ENCODE peak calls at places on chromosome 3, in five cellular contexts. H is HCT116, P is K562, I is suprapubic skin, C is transverse colon. R is an unnamed sample.

GRCh38 chr3:155548194-155548593 is 196.7 kb downstream of the PLCH1 start:
- DNase-seq in H (no peak), P (no peak), I (no peak), C (no peak), R (no peak)

GRCh38 chr3:41464858-41465257 is 265.6 kb downstream of the CTNNB1 start:
- DNase-seq in H (no peak), P (no peak), I (no peak), C (no peak), R (no peak)

GRCh38 chr3:182182531-182182968 is 470.8 kb downstream of the SOX2 start:
- DNase-seq in H (peak; percentile 22), P (no peak), I (no peak), C (no peak), R (no peak)

GRCh38 chr3:155070932-155071387 is 9.2 kb upstream of the MME start:
- DNase-seq in H (no peak), P (no peak), I (peak; percentile 71), C (no peak), R (no peak)

GRCh38 chr3:63479661-63480035 is 172.8 kb upstream of the SNTN start:
- DNase-seq in H (no peak), P (no peak), I (no peak), C (no peak), R (no peak)

GRCh38 chr3:12316253-12316652 is 27.4 kb downstream of the PPARG start:
- DNase-seq in H (no peak), P (no peak), I (no peak), C (no peak), R (no peak)

GRCh38 chr3:44232407-44232806 is 9.3 kb upstream of the TOPAZ1 start:
- DNase-seq in H (no peak), P (no peak), I (no peak), C (no peak), R (no peak)

GRCh38 chr3:148881286-148881685 is 16.2 kb downstream of the CPA3 start:
- DNase-seq in H (no peak), P (no peak), I (no peak), C (no peak), R (no peak)

GRCh38 chr3:126616931-126617330 is 38.0 kb downstream of the TXNRD3 start:
- DNase-seq in H (no peak), P (no peak), I (no peak), C (no peak), R (no peak)

GRCh38 chr3:155069729-155070128 is 10.4 kb upstream of the MME start:
- DNase-seq in H (no peak), P (no peak), I (no peak), C (no peak), R (no peak)

GRCh38 chr3:184693011-184693975 is 18.6 kb downstream of the MAGEF1 start:
- DNase-seq in H (no peak), P (peak; percentile 33), I (no peak), C (no peak), R (no peak)

GRCh38 chr3:1087066-1087555 is 5.7 kb upstream of the CNTN6 start:
- DNase-seq in H (no peak), P (no peak), I (no peak), C (no peak), R (no peak)

GRCh38 chr3:130963878-130964277 is 62.7 kb downstream of the ASTE1 start:
- DNase-seq in H (peak; percentile 73), P (no peak), I (no peak), C (no peak), R (no peak)

GRCh38 chr3:160804762-160805161 is 48.7 kb downstream of the PPM1L start:
- DNase-seq in H (no peak), P (no peak), I (no peak), C (peak; percentile 47), R (no peak)

GRCh38 chr3:146019508-146019907 is 141.5 kb downstream of the PLOD2 start:
- DNase-seq in H (no peak), P (no peak), I (no peak), C (no peak), R (no peak)

GRCh38 chr3:78112266-78112665 is 1072.4 kb downstream of the ROBO2 start:
- DNase-seq in H (no peak), P (no peak), I (peak; percentile 40), C (no peak), R (no peak)

GRCh38 chr3:179957264-179957845 is 79.4 kb downstream of the PEX5L start:
- DNase-seq in H (no peak), P (no peak), I (no peak), C (no peak), R (no peak)

GRCh38 chr3:22284559-22284958 is 533.5 kb upstream of the ZNF385D start:
- DNase-seq in H (no peak), P (no peak), I (no peak), C (no peak), R (no peak)

GRCh38 chr3:195245531-195245951 is 25.4 kb downstream of the XXYLT1 start:
- DNase-seq in H (no peak), P (no peak), I (peak; percentile 34), C (no peak), R (no peak)

GRCh38 chr3:36635731-36636130 is 128.6 kb downstream of the DCLK3 start:
- DNase-seq in H (no peak), P (no peak), I (no peak), C (no peak), R (no peak)

GRCh38 chr3:161096771-161097367 is 8.3 kb downstream of the B3GALNT1 start:
- DNase-seq in H (no peak), P (no peak), I (no peak), C (no peak), R (no peak)

GRCh38 chr3:94004301-94004910 is 24.0 kb downstream of the STX19 start:
- DNase-seq in H (peak; percentile 37), P (peak; percentile 27), I (no peak), C (no peak), R (no peak)

GRCh38 chr3:116669576-116669975 is 40.0 kb upstream of the TUSC7 start:
- DNase-seq in H (no peak), P (no peak), I (no peak), C (no peak), R (no peak)

GRCh38 chr3:124283644-124284008 is 291.7 kb upstream of the ROPN1 start:
- DNase-seq in H (no peak), P (no peak), I (no peak), C (no peak), R (no peak)
- TF ChIP-seq POLR2AphosphoS5 in H (no peak), P (no peak), I (no peak), C (no peak), R (no peak)

GRCh38 chr3:14218355-14218754 is 39.7 kb downstream of the LSM3 start:
- DNase-seq in H (no peak), P (no peak), I (no peak), C (no peak), R (no peak)

GRCh38 chr3:14213066-14213774 is 34.6 kb downstream of the LSM3 start:
- DNase-seq in H (no peak), P (no peak), I (no peak), C (no peak), R (no peak)

GRCh38 chr3:14212032-14212431 is 33.4 kb downstream of the LSM3 start:
- DNase-seq in H (no peak), P (no peak), I (no peak), C (no peak), R (no peak)

GRCh38 chr3:14214764-14215163 is 36.1 kb downstream of the LSM3 start:
- DNase-seq in H (no peak), P (no peak), I (no peak), C (peak; percentile 33), R (no peak)

GRCh38 chr3:14216257-14217048 is 37.8 kb downstream of the LSM3 start:
- DNase-seq in H (no peak), P (no peak), I (no peak), C (no peak), R (peak; percentile 88)
- TF ChIP-seq CTCF in H (peak; percentile 44), P (peak; percentile 70), I (no peak), C (no peak), R (peak; percentile 73)

DNA sequence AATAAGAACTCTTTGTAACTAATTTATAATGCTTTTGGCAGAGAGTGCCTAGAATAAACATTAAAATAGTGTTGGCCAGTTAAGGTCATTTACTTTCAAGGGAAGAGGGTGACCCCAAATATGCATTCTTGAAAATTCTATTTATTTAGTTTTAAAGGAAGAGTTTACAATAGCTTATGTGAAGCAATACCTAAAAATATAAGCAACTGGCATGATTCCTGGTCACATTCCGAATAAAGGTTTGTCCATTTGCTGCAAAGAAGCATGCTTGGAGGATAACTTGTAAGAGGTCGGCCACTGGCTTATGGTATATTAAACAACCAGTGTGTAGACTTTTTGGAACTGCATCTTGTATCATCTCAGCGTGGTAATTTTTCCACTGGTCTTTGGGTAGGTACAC is 10.2 kb downstream of the MITF start:
- DNase-seq in H (no peak), P (no peak), I (no peak), C (no peak), R (no peak)
- TF ChIP-seq POLR2AphosphoS5 in H (no peak), P (no peak), I (no peak), C (no peak), R (no peak)

DNA sequence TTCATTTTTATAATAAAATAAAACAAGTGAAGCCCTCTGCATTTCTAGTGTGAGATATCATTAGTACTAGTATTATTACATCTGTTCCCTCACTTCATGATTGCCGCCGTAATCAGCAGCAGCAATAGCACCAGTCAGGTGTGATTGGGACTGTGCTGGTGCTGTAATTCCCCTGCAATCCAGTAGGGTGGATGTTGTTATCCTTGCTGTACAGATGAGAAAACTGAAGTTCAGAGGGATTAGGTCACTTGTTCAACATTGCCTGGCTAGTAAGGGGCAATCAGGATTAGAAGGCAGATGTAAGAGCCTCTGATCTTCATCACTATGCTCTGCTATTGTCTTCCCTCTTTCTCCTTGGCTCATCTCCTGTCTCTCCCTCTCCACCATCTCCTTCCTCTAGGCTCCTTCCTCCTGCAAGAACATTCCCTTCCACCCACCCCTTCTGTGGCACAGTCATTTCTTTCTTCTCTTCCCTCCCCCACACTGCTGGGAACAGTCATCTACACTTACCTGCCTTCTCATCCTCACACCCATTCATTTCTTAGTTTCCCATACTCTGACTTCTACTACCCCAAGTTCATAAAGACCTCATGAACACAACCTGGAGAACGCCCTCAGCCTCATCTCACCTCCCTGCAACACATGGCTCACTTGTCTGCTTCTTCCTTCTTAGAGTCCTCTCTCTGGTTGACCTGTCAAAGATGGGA is 29.7 kb downstream of the CRYGS start:
- DNase-seq in H (peak; percentile 12), P (peak; percentile 48), I (no peak), C (no peak), R (no peak)
- TF ChIP-seq CTCF in H (peak; percentile 60), P (peak; percentile 40), I (no peak), C (peak; percentile 46), R (no peak)